ENCODE peak calls at places on chromosomes 13 and 19, in five cellular contexts. R is NCI-H2107, G is kidney glomerular epithelial cell, Y is NCI-H1417 treated with DMSO at 0.1 percent for 48 hours, P is HCEC 1CT. H is an unnamed sample.

GRCh38 chr13:96379967-96380366 is 290.1 kb downstream of the HS6ST3 start:
- DNase-seq in R (no peak), G (no peak), Y (no peak), P (no peak), H (no peak)

GRCh38 chr13:34542321-34542720 is 399.7 kb upstream of the NBEA start:
- DNase-seq in R (no peak), G (no peak), Y (no peak), P (no peak), H (no peak)

GRCh38 chr19:2640563-2641331 is 61.7 kb downstream of the GNG7 start:
- DNase-seq in R (no peak), G (no peak), Y (no peak), P (no peak), H (no peak)

GRCh38 chr13:90872491-90873025 is 474.9 kb upstream of the MIR17HG start:
- DNase-seq in R (no peak), G (no peak), Y (no peak), P (no peak), H (no peak)

GRCh38 chr13:73142091-73142490 is 83.3 kb downstream of the KLF5 start:
- DNase-seq in R (no peak), G (no peak), Y (no peak), P (no peak), H (peak)

GRCh38 chr13:113771709-113772331 is 12.8 kb downstream of the TMEM255B start:
- DNase-seq in R (no peak), G (no peak), Y (no peak), P (peak), H (no peak)

GRCh38 chr19:29953352-29954247 is 11.6 kb downstream of the URI1 start:
- DNase-seq in R (no peak), G (no peak), Y (no peak), P (no peak), H (no peak)

GRCh38 chr19:6100284-6100915 is 9.9 kb downstream of the RFX2 start:
- DNase-seq in R (no peak), G (no peak), Y (no peak), P (no peak), H (no peak)

GRCh38 chr13:28463481-28463880 is 31.4 kb downstream of the FLT1 start:
- DNase-seq in R (no peak), G (no peak), Y (no peak), P (no peak), H (no peak)

GRCh38 chr19:43474986-43475705 is 9.7 kb upstream of the LYPD3 start:
- DNase-seq in R (no peak), G (peak), Y (no peak), P (peak), H (peak)

GRCh38 chr13:80141114-80141849 is 199.6 kb downstream of the SPRY2 start:
- DNase-seq in R (no peak), G (peak), Y (no peak), P (no peak), H (peak)

GRCh38 chr19:6018786-6019185 is 40.8 kb upstream of the RANBP3 start:
- DNase-seq in R (no peak), G (no peak), Y (no peak), P (no peak), H (no peak)

GRCh38 chr19:48596237-48596636 is 10.3 kb upstream of the SPACA4 start:
- DNase-seq in R (no peak), G (no peak), Y (no peak), P (no peak), H (no peak)

GRCh38 chr19:52665529-52665928 is 27.4 kb upstream of the ZNF83 start:
- DNase-seq in R (no peak), G (peak), Y (no peak), P (peak), H (no peak)

H was measured in Ammon's horn.